ENCODE peak calls at places on chromosomes 1 and 21, in seven cellular contexts. N is mesendoderm; J is endothelial cell of umbilical vein; X is NT2/D1; Z is ascending aorta; C is endodermal cell; D is CD4-positive, CD25-positive, alpha-beta regulatory T cell. O is an unnamed sample.

GRCh38 chr1:213989071-213989739 is 1.4 kb downstream of the PROX1 start:
- DNase-seq in N (peak; percentile 40), J (peak; percentile 42), X (no peak), Z (no peak), C (peak; percentile 71), D (no peak), O (peak; percentile 1)

GRCh38 chr1:53835491-53835890 is 2.6 kb downstream of the NDC1 start:
- DNase-seq in N (no peak), J (no peak), X (no peak), Z (no peak), C (no peak), D (no peak), O (peak; percentile 44)

GRCh38 chr1:222241410-222241809 is 306.5 kb downstream of the HHIPL2 start:
- DNase-seq in N (no peak), J (no peak), X (no peak), Z (no peak), C (no peak), D (no peak), O (no peak)

GRCh38 chr1:9929431-9930385 is 13.5 kb downstream of the LZIC start:
- DNase-seq in N (peak; percentile 93), J (no peak), X (peak; percentile 52), Z (no peak), C (peak; percentile 90), D (no peak), O (no peak)

GRCh38 chr21:33128538-33128937 is 58.6 kb downstream of the OLIG1 start:
- DNase-seq in N (no peak), J (no peak), X (no peak), Z (no peak), C (no peak), D (no peak), O (no peak)

GRCh38 chr1:18643154-18644012 is 12.7 kb downstream of the PAX7 start:
- DNase-seq in N (peak; percentile 84), J (no peak), X (no peak), Z (no peak), C (peak; percentile 90), D (no peak), O (no peak)

GRCh38 chr1:108639899-108640560 is 20.9 kb downstream of the HENMT1 start:
- DNase-seq in N (peak; percentile 26), J (no peak), X (no peak), Z (no peak), C (no peak), D (peak; percentile 17), O (no peak)

GRCh38 chr21:14942801-14943490 is 121.9 kb downstream of the NRIP1 start:
- DNase-seq in N (no peak), J (no peak), X (no peak), Z (no peak), C (no peak), D (no peak), O (no peak)

GRCh38 chr1:81505831-81506230 is 294.9 kb upstream of the ADGRL2 start:
- DNase-seq in N (no peak), J (no peak), X (no peak), Z (no peak), C (no peak), D (no peak), O (no peak)

GRCh38 chr1:7104053-7104738 is 318.9 kb downstream of the CAMTA1 start:
- DNase-seq in N (peak; percentile 44), J (no peak), X (no peak), Z (no peak), C (no peak), D (peak; percentile 2), O (no peak)

GRCh38 chr1:85328713-85329376 is 52.4 kb upstream of the BCL10 start:
- DNase-seq in N (peak; percentile 99), J (peak; percentile 98), X (peak; percentile 56), Z (peak; percentile 80), C (peak; percentile 78), D (no peak), O (peak; percentile 86)

GRCh38 chr1:9388628-9389184 is 96.0 kb downstream of the SPSB1 start:
- DNase-seq in N (peak; percentile 55), J (no peak), X (no peak), Z (peak; percentile 84), C (no peak), D (no peak), O (peak; percentile 54)

GRCh38 chr1:93613895-93614294 is 67.7 kb downstream of the BCAR3 start:
- DNase-seq in N (no peak), J (no peak), X (no peak), Z (peak; percentile 79), C (peak; percentile 55), D (no peak), O (peak; percentile 88)

GRCh38 chr21:35026617-35027557 is 22.2 kb downstream of the RUNX1 start:
- DNase-seq in N (peak; percentile 61), J (peak; percentile 11), X (peak; percentile 39), Z (peak; percentile 78), C (peak; percentile 74), D (peak; percentile 97), O (no peak)

GRCh38 chr1:108852541-108852940 is 4.4 kb downstream of the AKNAD1 start:
- DNase-seq in N (no peak), J (peak; percentile 39), X (no peak), Z (no peak), C (no peak), D (no peak), O (no peak)

GRCh38 chr1:196902344-196902743 is 14.5 kb downstream of the CFHR4 start:
- DNase-seq in N (no peak), J (no peak), X (no peak), Z (no peak), C (no peak), D (no peak), O (no peak)

GRCh38 chr1:39758556-39759435 is 12.4 kb downstream of the OXCT2 start:
- DNase-seq in N (no peak), J (no peak), X (no peak), Z (no peak), C (no peak), D (no peak), O (no peak)

GRCh38 chr1:153798468-153798780 is 23.2 kb downstream of the SLC27A3 start:
- DNase-seq in N (no peak), J (no peak), X (no peak), Z (no peak), C (no peak), D (no peak), O (no peak)

GRCh38 chr21:39612233-39613028 is at the start of gene B3GALT5:
- DNase-seq in N (peak; percentile 89), J (no peak), X (peak; percentile 81), Z (no peak), C (peak; percentile 92), D (no peak), O (peak; percentile 80)

GRCh38 chr21:39613029-39613934 is 542 bp downstream of the B3GALT5 start:
- DNase-seq in N (peak; percentile 33), J (no peak), X (no peak), Z (no peak), C (peak; percentile 53), D (no peak), O (peak; percentile 47)

GRCh38 chr21:39616373-39616772 is 3.6 kb downstream of the B3GALT5 start:
- DNase-seq in N (no peak), J (no peak), X (no peak), Z (no peak), C (no peak), D (no peak), O (no peak)

GRCh38 chr21:39610705-39611104 is 2.0 kb upstream of the B3GALT5 start:
- DNase-seq in N (peak; percentile 92), J (no peak), X (peak; percentile 83), Z (no peak), C (peak; percentile 92), D (no peak), O (no peak)

GRCh38 chr21:39611547-39612190 is 1.1 kb upstream of the B3GALT5 start:
- DNase-seq in N (peak; percentile 23), J (no peak), X (no peak), Z (no peak), C (peak; percentile 58), D (no peak), O (no peak)
- H3K4me3 ChIP-seq in N (no peak overlapping the region), J (no peak overlapping the region), X (peak overlapping the region; percentile 81), Z (no peak overlapping the region), C (peak overlapping the region; percentile 79), D (no peak overlapping the region), O (no peak overlapping the region)

GRCh38 chr1:62356257-62356835 is 37.1 kb upstream of the KANK4 start:
- DNase-seq in N (peak; percentile 45), J (no peak), X (no peak), Z (no peak), C (no peak), D (no peak), O (peak; percentile 91)

GRCh38 chr1:62355095-62355494 is 35.9 kb upstream of the KANK4 start:
- DNase-seq in N (no peak), J (no peak), X (no peak), Z (no peak), C (no peak), D (no peak), O (peak; percentile 9)

GRCh38 chr1:62352387-62352786 is 33.2 kb upstream of the KANK4 start:
- DNase-seq in N (no peak), J (no peak), X (no peak), Z (no peak), C (no peak), D (no peak), O (no peak)

GRCh38 chr1:62357916-62358315 is 38.7 kb upstream of the KANK4 start:
- DNase-seq in N (no peak), J (no peak), X (no peak), Z (no peak), C (no peak), D (no peak), O (no peak)

GRCh38 chr1:62353853-62354252 is 34.6 kb upstream of the KANK4 start:
- DNase-seq in N (no peak), J (no peak), X (no peak), Z (no peak), C (no peak), D (no peak), O (no peak)
- H3K36me3 ChIP-seq in N (no peaks in the 10 kb centered on the region), J (no peaks in the 10 kb centered on the region), X (no peaks in the 10 kb centered on the region), Z (no peaks in the 10 kb centered on the region), C (no peaks in the 10 kb centered on the region), D (no peaks in the 10 kb centered on the region), O (no peaks in the 10 kb centered on the region)

DNA sequence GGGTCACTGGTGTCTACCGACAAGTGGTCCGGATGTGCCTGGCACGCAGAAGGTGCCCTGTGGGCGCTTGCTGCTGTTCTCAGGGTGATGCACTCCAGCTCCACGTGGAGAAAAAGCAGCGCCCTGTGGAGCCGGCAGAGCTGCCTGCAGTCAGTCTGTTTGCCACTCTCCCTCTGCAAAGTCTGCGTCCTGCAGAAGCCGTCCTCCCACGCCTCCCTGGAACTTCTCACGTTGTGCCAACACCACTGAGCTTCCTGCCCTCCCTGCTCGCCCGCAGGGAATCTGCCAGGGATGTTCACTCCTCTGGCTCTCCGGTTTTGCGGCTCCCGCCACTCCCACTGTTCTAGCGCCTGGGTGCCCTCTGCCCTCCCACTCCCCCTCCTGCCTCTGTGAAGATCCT is 19.8 kb upstream of the UBXN10 start:
- DNase-seq in N (no peak), J (no peak), X (no peak), Z (no peak), C (no peak), D (no peak), O (no peak)
- H3K4me1 ChIP-seq in N (no peaks in the 10 kb centered on the region), J (no peaks in the 10 kb centered on the region), X (peaks cover 2% of the 10 kb centered on the region), Z (no peaks in the 10 kb centered on the region), C (no peaks in the 10 kb centered on the region), D (no peaks in the 10 kb centered on the region), O (no peaks in the 10 kb centered on the region)

DNA sequence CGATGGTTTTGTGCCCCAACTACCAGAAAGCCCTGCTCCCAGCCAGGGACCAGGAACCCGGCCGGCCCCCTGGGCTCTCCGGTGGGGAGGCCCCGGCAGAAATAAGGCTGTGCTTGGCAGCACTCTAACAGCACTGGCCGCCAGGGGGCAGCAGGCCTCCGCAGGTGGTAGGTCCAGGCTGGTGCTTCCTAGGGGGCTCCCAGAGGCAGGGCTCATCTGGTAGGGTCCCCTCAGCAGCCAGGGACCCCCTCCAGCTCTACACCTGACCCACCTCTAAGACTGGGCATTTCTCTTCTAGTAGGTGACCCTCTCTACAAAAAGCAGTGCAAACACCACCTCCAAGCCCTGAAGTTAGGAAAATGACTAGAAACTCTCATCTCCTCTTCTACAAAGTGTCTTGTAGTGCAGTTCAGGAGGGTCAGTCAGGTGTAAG is 85.6 kb downstream of the STUM start:
- DNase-seq in N (peak; percentile 67), J (peak; percentile 60), X (peak; percentile 71), Z (peak; percentile 89), C (peak; percentile 93), D (peak; percentile 83), O (peak; percentile 86)
- H3K4me3 ChIP-seq in N (no peak overlapping the region), J (no peak overlapping the region), X (no peak overlapping the region), Z (no peak overlapping the region), C (no peak overlapping the region), D (peak overlapping the region; percentile 19), O (no peak overlapping the region)

O was measured in adipocyte.